ENCODE peak calls at places on chromosomes 5 and 9, in nine cellular contexts. X is sigmoid colon, K is tibial nerve, E is upper lobe of left lung, N is ovary, A is suprapubic skin, M is K562, Z is esophagus muscularis mucosa, J is GM12878. R is an unnamed sample. For H3K27me3, the result is how much of the 10 kb centered on the place peaks cover.

GRCh38 chr9:4855861-4856260 is 63.1 kb downstream of the RCL1 start:
- DNase-seq in J (no peak), E (no peak), X (peak), M (peak), A (no peak), K (no peak), Z (no peak), N (no peak), R (no peak)

GRCh38 chr5:150609843-150610584 is 30.4 kb upstream of the SYNPO start:
- DNase-seq in E (no peak), Z (no peak), J (no peak), A (no peak), K (no peak), M (no peak), N (no peak), X (peak), R (peak)

GRCh38 chr9:33446507-33447403 is 638 bp downstream of the AQP3 start:
- DNase-seq in M (peak), Z (no peak), A (no peak), E (no peak), J (peak), X (no peak), N (peak), K (no peak), R (peak)

GRCh38 chr9:24464321-24464951 is 81.3 kb downstream of the IZUMO3 start:
- DNase-seq in X (no peak), Z (no peak), N (no peak), J (no peak), E (no peak), K (no peak), M (no peak), A (no peak), R (no peak)

GRCh38 chr5:55104966-55105701 is 2.7 kb downstream of the GZMA start:
- DNase-seq in K (no peak), Z (peak), M (no peak), J (no peak), A (no peak), E (no peak), X (no peak), N (no peak), R (no peak)

GRCh38 chr5:90015584-90016018 is 394.0 kb downstream of the CETN3 start:
- DNase-seq in J (peak), A (no peak), E (no peak), N (no peak), K (no peak), Z (no peak), M (no peak), X (no peak), R (no peak)

GRCh38 chr5:145510324-145510723 is 324.8 kb downstream of the PRELID2 start:
- DNase-seq in J (no peak), X (no peak), Z (no peak), E (no peak), M (no peak), N (peak), K (peak), A (no peak), R (no peak)

GRCh38 chr5:145854651-145855258 is 18.1 kb downstream of the GRXCR2 start:
- DNase-seq in K (no peak), Z (no peak), E (no peak), M (peak), N (no peak), J (no peak), X (no peak), A (no peak), R (no peak)

GRCh38 chr5:113336975-113337374 is 97.8 kb downstream of the TSSK1B start:
- DNase-seq in M (peak), X (no peak), Z (no peak), J (no peak), E (no peak), N (no peak), A (no peak), K (peak), R (no peak)

GRCh38 chr5:9861664-9862256 is 231.6 kb upstream of the TAS2R1 start:
- DNase-seq in J (no peak), E (no peak), M (no peak), A (no peak), Z (peak), N (no peak), X (no peak), K (no peak), R (no peak)

GRCh38 chr5:150077060-150077459 is 9.3 kb downstream of the CSF1R start:
- DNase-seq in A (peak), Z (no peak), N (no peak), X (no peak), E (no peak), K (no peak), J (no peak), M (no peak), R (peak)

GRCh38 chr9:104233366-104233765 is 139.3 kb downstream of the SMC2 start:
- DNase-seq in A (no peak), Z (no peak), N (no peak), X (no peak), J (no peak), M (no peak), E (no peak), K (no peak), R (no peak)

GRCh38 chr5:135944967-135945560 is 9.7 kb downstream of the LECT2 start:
- DNase-seq in N (peak), E (no peak), Z (no peak), A (no peak), J (no peak), M (peak), K (peak), X (peak), R (no peak)

GRCh38 chr9:129514891-129515290 is 106.0 kb downstream of the C9orf50 start:
- DNase-seq in E (no peak), X (peak), J (no peak), N (no peak), K (no peak), M (no peak), Z (no peak), A (peak), R (no peak)

DNA sequence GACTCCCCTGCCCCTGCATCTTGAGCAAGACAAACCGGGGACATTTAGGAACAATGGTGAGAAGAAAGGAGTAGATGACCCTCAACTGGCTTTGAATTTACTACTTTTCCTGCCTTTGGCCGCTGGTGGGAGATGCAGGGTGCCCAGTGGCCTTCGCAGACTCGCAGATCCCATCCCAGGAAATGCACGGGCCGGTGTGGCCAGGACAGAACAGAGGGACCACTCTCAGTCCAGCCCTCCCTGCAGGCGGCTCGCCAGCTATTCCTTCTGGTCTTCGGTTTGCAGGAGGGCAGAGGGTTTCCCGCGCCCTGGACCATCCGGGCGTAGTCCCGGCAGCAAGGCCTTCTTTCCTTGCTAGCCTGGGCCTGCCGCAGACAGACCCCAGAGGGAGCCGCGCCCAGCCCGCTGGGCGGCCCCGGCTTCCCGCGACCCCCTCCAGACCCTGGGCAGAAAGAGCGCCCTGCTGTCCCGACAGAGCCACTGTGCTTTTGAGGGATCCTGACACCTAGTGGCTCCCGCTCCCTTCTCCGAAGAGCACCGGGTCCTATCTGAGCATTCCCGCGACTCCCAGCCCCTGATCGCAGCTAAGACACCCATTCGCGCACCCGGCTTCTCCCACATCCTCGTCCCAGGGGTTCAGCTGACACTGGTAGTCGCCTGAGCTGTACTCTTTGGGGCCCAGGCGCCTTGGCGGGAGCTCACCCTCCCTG is 1.2 kb downstream of the CFAP90 start:
- DNase-seq in M (no peak), Z (peak), A (peak), X (no peak), K (no peak), J (no peak), E (peak), N (peak), R (no peak)
- H3K27me3 ChIP-seq in M (under half), Z (half or more), A (under half), X (under half), K (under half), J (under half), E (under half), N (under half), R (under half)

GRCh38 chr9:6216002-6216401 is 395 bp downstream of the IL33 start:
- DNase-seq in A (no peak), Z (no peak), X (peak), E (no peak), K (no peak), N (no peak), M (no peak), J (no peak), R (no peak)
- H3K27ac ChIP-seq in A (no peak), Z (peak), X (peak), E (peak), K (no peak), N (no peak), M (no peak), J (no peak), R (no peak)

GRCh38 chr5:82106207-82106606 is 134.4 kb downstream of the ATG10 start:
- DNase-seq in X (no peak), Z (no peak), M (no peak), J (no peak), N (no peak), A (no peak), E (no peak), K (no peak), R (no peak)
- TF ChIP-seq EP300 in X (no peak), Z (no peak), M (no peak), J (no peak), N (no peak), A (no peak), E (no peak), K (no peak), R (no peak)

GRCh38 chr9:73176450-73176875 is 24.8 kb downstream of the ANXA1 start:
- DNase-seq in A (no peak), M (no peak), X (no peak), Z (no peak), J (no peak), K (no peak), E (no peak), N (no peak), R (no peak)
- H3K27me3 ChIP-seq in A (under half), M (under half), X (under half), Z (under half), J (under half), K (under half), E (under half), N (under half), R (under half)

R was measured in stomach.